ENCODE peak calls at places on chromosomes 12 and 14, in nine cellular contexts. I is tibial artery; R is choroid plexus epithelial cell; K is AG10803; A is HAP-1; C is CD8-positive, alpha-beta T cell; S is mucosa of descending colon; Q is fibroblast of the aortic adventitia; N is mesendoderm. V is an unnamed sample.

GRCh38 chr12:6745751-6746525 is 7.0 kb downstream of the MLF2 start:
- DNase-seq in I (no peak), R (no peak), K (no peak), A (no peak), C (no peak), S (no peak), Q (no peak), N (no peak), V (no peak)

GRCh38 chr12:25615119-25615518 is 62.0 kb upstream of the LMNTD1 start:
- DNase-seq in I (no peak), R (peak; percentile 97), K (peak; percentile 78), A (no peak), C (no peak), S (no peak), Q (peak; percentile 90), N (peak; percentile 47), V (no peak)

GRCh38 chr12:96710127-96710745 is 196.8 kb upstream of the NEDD1 start:
- DNase-seq in I (no peak), R (no peak), K (no peak), A (no peak), C (no peak), S (no peak), Q (no peak), N (peak; percentile 44), V (no peak)

GRCh38 chr12:44158746-44159145 is 322.9 kb downstream of the TMEM117 start:
- DNase-seq in I (no peak), R (no peak), K (no peak), A (no peak), C (no peak), S (no peak), Q (no peak), N (no peak), V (no peak)

GRCh38 chr12:45598761-45599160 is 130.7 kb upstream of the ARID2 start:
- DNase-seq in I (no peak), R (no peak), K (no peak), A (no peak), C (no peak), S (no peak), Q (no peak), N (no peak), V (no peak)

GRCh38 chr14:94423465-94424056 is 29.0 kb downstream of the SERPINA11 start:
- DNase-seq in I (peak; percentile 73), R (peak; percentile 83), K (peak; percentile 68), A (peak; percentile 92), C (no peak), S (peak; percentile 62), Q (peak; percentile 72), N (peak; percentile 91), V (peak; percentile 34)

GRCh38 chr14:62126885-62127478 is 364.8 kb downstream of the SNAPC1 start:
- DNase-seq in I (no peak), R (peak; percentile 80), K (peak; percentile 59), A (peak; percentile 14), C (no peak), S (no peak), Q (peak; percentile 76), N (peak; percentile 65), V (no peak)

GRCh38 chr12:100954118-100954517 is 159.5 kb downstream of the ANO4 start:
- DNase-seq in I (no peak), R (no peak), K (no peak), A (no peak), C (no peak), S (no peak), Q (no peak), N (no peak), V (no peak)

GRCh38 chr14:35835208-35835982 is 9.3 kb downstream of the BRMS1L start:
- DNase-seq in I (no peak), R (no peak), K (no peak), A (no peak), C (no peak), S (no peak), Q (no peak), N (no peak), V (no peak)

GRCh38 chr14:94126800-94127199 is 2.6 kb downstream of the IFI27L2 start:
- DNase-seq in I (no peak), R (no peak), K (no peak), A (no peak), C (no peak), S (no peak), Q (no peak), N (no peak), V (no peak)

GRCh38 chr14:91509083-91509877 is 830 bp downstream of the PPP4R3A start:
- DNase-seq in I (peak; percentile 75), R (peak; percentile 8), K (peak; percentile 16), A (peak; percentile 59), C (peak; percentile 19), S (peak; percentile 70), Q (peak; percentile 16), N (peak; percentile 46), V (peak; percentile 6)

GRCh38 chr14:90093942-90094595 is 32.3 kb downstream of the KCNK13 start:
- DNase-seq in I (no peak), R (peak; percentile 70), K (peak; percentile 51), A (no peak), C (no peak), S (no peak), Q (peak; percentile 48), N (no peak), V (no peak)

GRCh38 chr12:94276725-94277124 is 128.3 kb downstream of the PLXNC1 start:
- DNase-seq in I (no peak), R (no peak), K (no peak), A (no peak), C (no peak), S (no peak), Q (no peak), N (no peak), V (no peak)

GRCh38 chr14:76955575-76956252 is 72.8 kb downstream of the IRF2BPL start:
- DNase-seq in I (no peak), R (peak; percentile 53), K (peak; percentile 66), A (peak; percentile 37), C (peak; percentile 43), S (no peak), Q (no peak), N (peak; percentile 78), V (peak; percentile 57)

GRCh38 chr14:63840981-63841380 is 11.8 kb upstream of the SYNE2 start:
- DNase-seq in I (no peak), R (peak; percentile 3), K (no peak), A (peak; percentile 48), C (peak; percentile 55), S (no peak), Q (no peak), N (peak; percentile 18), V (no peak)

GRCh38 chr14:28577711-28578131 is 188.9 kb upstream of the FOXG1 start:
- DNase-seq in I (no peak), R (peak; percentile 88), K (no peak), A (no peak), C (no peak), S (no peak), Q (peak; percentile 81), N (no peak), V (no peak)
- H3K4me3 ChIP-seq in I (no peak overlapping the region), R (peak overlapping the region; percentile 51), K (no peak overlapping the region), A (no peak overlapping the region), C (no peak overlapping the region), S (no peak overlapping the region), Q (no peak overlapping the region), N (no peak overlapping the region), V (no peak overlapping the region)

DNA sequence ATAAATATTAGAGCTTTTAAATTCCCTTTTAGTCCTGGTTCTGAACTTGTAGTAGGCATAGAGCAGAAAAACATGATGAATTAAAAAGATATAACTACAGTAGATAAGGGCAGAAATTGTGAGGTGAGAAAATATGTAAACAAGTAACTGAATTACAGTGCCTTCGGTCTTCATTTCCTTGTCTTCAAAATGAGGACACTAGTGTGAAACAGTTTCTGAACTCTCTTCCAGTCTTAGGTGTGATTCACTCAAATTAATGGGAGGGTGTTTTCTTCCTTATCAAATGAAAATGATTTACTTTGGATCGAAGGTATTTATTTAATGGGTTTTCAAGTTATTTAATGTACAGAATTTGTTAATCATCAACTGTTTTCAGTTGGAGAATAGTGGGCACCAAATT is 1.5 kb downstream of the FGD4 start:
- DNase-seq in I (no peak), R (no peak), K (no peak), A (no peak), C (no peak), S (no peak), Q (no peak), N (no peak), V (no peak)
- H3K4me3 ChIP-seq in I (peak overlapping the region; percentile 88), R (peak overlapping the region; percentile 87), K (no peak overlapping the region), A (peak overlapping the region; percentile 9), C (no peak overlapping the region), S (peak overlapping the region; percentile 73), Q (no peak overlapping the region), N (no peak overlapping the region), V (peak overlapping the region; percentile 95)

GRCh38 chr12:42187799-42188198 is 43.1 kb upstream of the GXYLT1 start:
- DNase-seq in I (no peak), R (no peak), K (peak; percentile 7), A (no peak), C (no peak), S (no peak), Q (no peak), N (no peak), V (peak; percentile 41)

GRCh38 chr12:42190376-42190775 is 45.7 kb upstream of the GXYLT1 start:
- DNase-seq in I (no peak), R (no peak), K (no peak), A (no peak), C (no peak), S (no peak), Q (no peak), N (no peak), V (no peak)

GRCh38 chr12:42182394-42182793 is 37.7 kb upstream of the GXYLT1 start:
- DNase-seq in I (no peak), R (no peak), K (no peak), A (no peak), C (no peak), S (no peak), Q (no peak), N (no peak), V (no peak)

GRCh38 chr12:42192258-42192657 is 45.8 kb downstream of the YAF2 start:
- DNase-seq in I (no peak), R (no peak), K (no peak), A (no peak), C (no peak), S (no peak), Q (no peak), N (no peak), V (no peak)

DNA sequence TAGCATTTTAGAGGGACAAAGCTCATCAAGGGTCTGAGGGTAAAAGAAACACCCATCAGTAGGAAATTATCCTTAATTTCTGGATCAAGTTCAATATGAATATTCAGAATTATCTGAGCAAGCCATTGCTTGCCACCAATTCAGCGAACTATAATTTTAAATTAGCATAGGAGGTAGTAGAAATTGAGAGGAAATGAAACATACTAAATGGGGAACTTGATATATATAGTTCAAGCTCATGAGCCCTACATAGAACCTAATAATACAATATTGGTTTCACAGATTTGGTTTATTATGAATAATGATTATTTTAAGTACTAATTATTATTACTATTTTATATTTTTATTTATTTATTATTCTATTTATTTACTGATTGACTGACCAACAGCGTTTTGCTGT is 42.1 kb upstream of the GXYLT1 start:
- DNase-seq in I (no peak), R (no peak), K (no peak), A (no peak), C (no peak), S (no peak), Q (no peak), N (no peak), V (no peak)
- H3K4me3 ChIP-seq in I (no peak overlapping the region), R (no peak overlapping the region), K (no peak overlapping the region), A (no peak overlapping the region), C (no peak overlapping the region), S (no peak overlapping the region), Q (no peak overlapping the region), N (no peak overlapping the region), V (no peak overlapping the region)

DNA sequence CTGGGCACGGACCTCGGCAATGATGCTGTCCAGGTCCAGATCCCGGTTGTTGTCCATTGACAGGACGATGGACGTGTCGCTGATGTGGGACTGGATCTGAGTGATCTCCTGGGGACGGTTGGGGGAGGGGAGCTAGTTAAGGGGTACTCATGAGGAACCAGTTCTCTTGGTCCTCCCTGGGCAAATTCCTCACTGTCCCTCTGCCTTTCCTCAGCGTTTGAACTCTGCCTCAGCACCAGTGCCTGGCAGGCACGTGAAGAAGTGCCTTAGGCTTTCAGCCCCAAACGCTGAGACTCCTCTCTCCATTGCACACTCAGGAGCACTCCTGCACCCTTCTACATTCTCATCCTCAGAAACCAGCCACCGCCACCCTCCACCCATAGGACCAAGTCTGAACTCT is 9.7 kb downstream of the KRT72 start:
- DNase-seq in I (peak; percentile 48), R (no peak), K (no peak), A (no peak), C (no peak), S (no peak), Q (no peak), N (no peak), V (no peak)
- H3K4me3 ChIP-seq in I (no peak overlapping the region), R (no peak overlapping the region), K (no peak overlapping the region), A (no peak overlapping the region), C (no peak overlapping the region), S (no peak overlapping the region), Q (no peak overlapping the region), N (no peak overlapping the region), V (no peak overlapping the region)